ENCODE peak calls at places on chromosome 10, in nine cellular contexts. E is mucosa of descending colon, Z is NCI-H2081, C is fibroblast of pulmonary artery, M is colonic mucosa, B is H54, Q is NCI-H1417 treated with DMSO at 0.1 percent for 48 hours, O is IMR-90, V is RKO. X is an unnamed sample.

GRCh38 chr10:101262147-101262546 is 32.9 kb upstream of the LBX1 start:
- DNase-seq in Q (no peak), B (no peak), O (no peak), E (no peak), M (no peak), C (no peak), Z (no peak), V (no peak), X (no peak)

GRCh38 chr10:73965890-73966768 is 31.8 kb upstream of the VCL start:
- DNase-seq in Q (no peak), O (peak), V (peak), C (peak), B (peak), E (peak), Z (peak), M (peak), X (no peak)

GRCh38 chr10:116630020-116630419 is 9.3 kb downstream of the PNLIPRP2 start:
- DNase-seq in O (no peak), V (no peak), B (no peak), C (no peak), Q (no peak), E (no peak), Z (no peak), M (no peak), X (no peak)

GRCh38 chr10:133123050-133123745 is 35.5 kb downstream of the ADGRA1 start:
- DNase-seq in E (peak), Q (no peak), B (no peak), V (no peak), Z (no peak), O (no peak), C (no peak), M (no peak), X (no peak)

GRCh38 chr10:87089746-87090145 is 4.9 kb downstream of the GLUD1 start:
- DNase-seq in B (no peak), V (no peak), E (no peak), C (no peak), Q (no peak), Z (no peak), O (no peak), M (no peak), X (no peak)

GRCh38 chr10:100886946-100887345 is 25.8 kb upstream of the SLF2 start:
- DNase-seq in V (no peak), Z (no peak), M (no peak), B (no peak), Q (no peak), E (no peak), O (no peak), C (peak), X (no peak)

GRCh38 chr10:93333278-93333978 is 148.7 kb downstream of the MYOF start:
- DNase-seq in O (no peak), E (no peak), M (no peak), V (no peak), Z (peak), C (peak), B (no peak), Q (no peak), X (no peak)

GRCh38 chr10:72027498-72027897 is 60.9 kb downstream of the SPOCK2 start:
- DNase-seq in M (peak), O (peak), V (no peak), B (no peak), Z (no peak), E (peak), C (peak), Q (no peak), X (no peak)

GRCh38 chr10:118835682-118836326 is 81.0 kb upstream of the CACUL1 start:
- DNase-seq in O (no peak), E (peak), M (peak), V (peak), Z (peak), B (no peak), C (peak), Q (no peak), X (no peak)

GRCh38 chr10:53314856-53315255 is 542.3 kb upstream of the MBL2 start:
- DNase-seq in Z (no peak), V (peak), O (peak), B (peak), M (no peak), E (no peak), Q (no peak), C (peak), X (no peak)

GRCh38 chr10:25017247-25017590 is 807 bp downstream of the THNSL1 start:
- DNase-seq in V (peak), O (peak), E (no peak), B (no peak), Q (peak), M (peak), Z (peak), C (no peak), X (no peak)

GRCh38 chr10:91642831-91643692 is 10.2 kb upstream of the PPP1R3C start:
- DNase-seq in Z (no peak), B (no peak), M (no peak), Q (no peak), C (no peak), E (no peak), V (peak), O (peak), X (no peak)

GRCh38 chr10:29841724-29842649 is 207.2 kb upstream of the SVIL start:
- DNase-seq in E (no peak), O (peak), Q (peak), V (peak), C (peak), Z (peak), M (no peak), B (no peak), X (no peak)

GRCh38 chr10:30825495-30825894 is 195.9 kb upstream of the LYZL2 start:
- DNase-seq in B (no peak), Z (no peak), C (no peak), Q (no peak), E (no peak), M (no peak), O (peak), V (no peak), X (no peak)

GRCh38 chr10:78862328-78862640 is 206.5 kb upstream of the ZMIZ1 start:
- DNase-seq in C (no peak), Z (no peak), M (no peak), B (no peak), Q (no peak), O (no peak), E (no peak), V (no peak), X (no peak)

GRCh38 chr10:34666008-34666700 is 148.9 kb downstream of the PARD3 start:
- DNase-seq in V (peak), O (peak), M (peak), B (no peak), Z (no peak), Q (no peak), E (no peak), C (peak), X (no peak)

GRCh38 chr10:129531969-129532660 is 65.1 kb downstream of the MGMT start:
- DNase-seq in E (no peak), O (no peak), C (peak), M (no peak), Q (no peak), B (no peak), Z (no peak), V (no peak), X (no peak)

GRCh38 chr10:93199221-93199681 is 125.6 kb downstream of the CYP26A1 start:
- DNase-seq in Z (peak), E (peak), Q (no peak), O (peak), B (no peak), M (peak), C (peak), V (no peak), X (no peak)

GRCh38 chr10:21746118-21746517 is 212.1 kb downstream of the MLLT10 start:
- DNase-seq in Q (no peak), B (no peak), O (no peak), E (no peak), Z (no peak), C (no peak), M (no peak), V (no peak), X (no peak)

GRCh38 chr10:3095373-3096139 is 28.2 kb downstream of the PFKP start:
- DNase-seq in Q (no peak), V (peak), E (no peak), Z (no peak), C (peak), B (no peak), O (peak), M (peak), X (no peak)

GRCh38 chr10:77392851-77393250 is 244.8 kb downstream of the KCNMA1 start:
- DNase-seq in C (peak), V (peak), E (no peak), O (peak), Z (peak), B (peak), Q (no peak), M (no peak), X (no peak)

GRCh38 chr10:74949843-74950765 is 123.7 kb downstream of the KAT6B start:
- DNase-seq in Q (no peak), O (peak), Z (no peak), B (no peak), E (no peak), M (no peak), C (no peak), V (no peak), X (no peak)

GRCh38 chr10:93288679-93289634 is 193.2 kb downstream of the MYOF start:
- DNase-seq in C (peak), Z (peak), E (peak), B (peak), Q (no peak), O (peak), V (peak), M (peak), X (peak)

GRCh38 chr10:74145133-74145532 is 5.5 kb downstream of the AP3M1 start:
- DNase-seq in Z (no peak), O (peak), Q (no peak), B (peak), C (peak), V (no peak), E (no peak), M (no peak), X (no peak)

GRCh38 chr10:3494131-3494878 is 290.7 kb downstream of the KLF6 start:
- DNase-seq in C (peak), Z (no peak), B (no peak), O (peak), M (no peak), E (no peak), V (no peak), Q (no peak), X (no peak)

GRCh38 chr10:75043256-75044121 is 68.0 kb upstream of the SAMD8 start:
- DNase-seq in V (no peak), M (no peak), Z (no peak), C (no peak), O (no peak), B (no peak), Q (no peak), E (no peak), X (peak)

GRCh38 chr10:9615179-9615578 is 1402.5 kb upstream of the CELF2 start:
- DNase-seq in V (no peak), Q (no peak), C (no peak), Z (no peak), M (no peak), B (no peak), O (peak), E (no peak), X (no peak)

GRCh38 chr10:11164806-11165590 is 147.3 kb downstream of the CELF2 start:
- DNase-seq in Z (no peak), C (peak), Q (no peak), O (peak), M (peak), E (peak), B (peak), V (peak), X (peak)

GRCh38 chr10:118917701-118918100 is 111.8 kb upstream of the NANOS1 start:
- DNase-seq in Z (no peak), V (no peak), Q (no peak), B (no peak), E (no peak), C (no peak), O (no peak), M (no peak), X (no peak)

GRCh38 chr10:43862756-43863155 is 214.1 kb upstream of the ZNF32 start:
- DNase-seq in C (no peak), B (no peak), O (no peak), Z (no peak), V (no peak), Q (no peak), M (no peak), E (no peak), X (no peak)

GRCh38 chr10:71378341-71379117 is 18.2 kb upstream of the CDH23 start:
- DNase-seq in C (no peak), Q (no peak), E (no peak), O (no peak), V (no peak), M (peak), Z (no peak), B (no peak), X (no peak)

GRCh38 chr10:120172371-120172770 is 279.8 kb downstream of the SEC23IP start:
- DNase-seq in M (no peak), B (no peak), C (no peak), E (no peak), V (no peak), Z (no peak), Q (no peak), O (no peak), X (no peak)

GRCh38 chr10:10872035-10872673 is 145.5 kb upstream of the CELF2 start:
- DNase-seq in V (peak), E (no peak), M (no peak), O (peak), Q (no peak), B (no peak), Z (no peak), C (peak), X (no peak)

GRCh38 chr10:1268856-1269255 is 212.7 kb downstream of the WDR37 start:
- DNase-seq in C (no peak), Z (no peak), B (no peak), O (no peak), V (no peak), M (no peak), Q (no peak), E (no peak), X (no peak)

GRCh38 chr10:78589687-78590086 is 479.1 kb upstream of the ZMIZ1 start:
- DNase-seq in E (no peak), Z (no peak), M (peak), Q (no peak), V (no peak), C (no peak), B (no peak), O (no peak), X (no peak)

X was measured in T follicular helper cell.